ENCODE peak calls at places on chromosome 17, in four cellular contexts. One of them, this sample, is unnamed.

GRCh38 chr17:48825446-48826381 is 5.1 kb upstream of the CALCOCO2 start:
- DNase-seq in GM04503: no peak
- DNase-seq in Peyer's patch: no peak
- DNase-seq in lower leg skin: no peak
- DNase-seq in this sample: no peak

GRCh38 chr17:41687828-41688640 is 651 bp upstream of the EIF1 start:
- DNase-seq in GM04503: no peak
- DNase-seq in Peyer's patch: peak
- DNase-seq in lower leg skin: peak
- DNase-seq in this sample: peak

GRCh38 chr17:17849147-17849820 is 12.5 kb upstream of the SREBF1 start:
- DNase-seq in lower leg skin: peak
- DNase-seq in GM04503: no peak
- DNase-seq in Peyer's patch: peak
- DNase-seq in this sample: peak

GRCh38 chr17:2083613-2084128 is 28.8 kb downstream of the HIC1 start:
- DNase-seq in GM04503: no peak
- DNase-seq in lower leg skin: no peak
- DNase-seq in Peyer's patch: peak
- DNase-seq in this sample: no peak

GRCh38 chr17:47894498-47895253 is 1.4 kb upstream of the SP2 start:
- DNase-seq in Peyer's patch: no peak
- DNase-seq in lower leg skin: no peak
- DNase-seq in GM04503: no peak
- DNase-seq in this sample: no peak

GRCh38 chr17:1590747-1591473 is 28.3 kb upstream of the PITPNA start:
- DNase-seq in GM04503: no peak
- DNase-seq in lower leg skin: no peak
- DNase-seq in Peyer's patch: no peak
- DNase-seq in this sample: no peak

GRCh38 chr17:75346906-75347305 is 57.7 kb upstream of the SLC25A19 start:
- DNase-seq in Peyer's patch: no peak
- DNase-seq in GM04503: no peak
- DNase-seq in lower leg skin: no peak
- DNase-seq in this sample: peak

GRCh38 chr17:59003860-59004259 is 102.8 kb downstream of the TRIM37 start:
- DNase-seq in Peyer's patch: no peak
- DNase-seq in lower leg skin: no peak
- DNase-seq in GM04503: no peak
- DNase-seq in this sample: no peak

GRCh38 chr17:67138392-67138791 is 94.0 kb downstream of the CACNG1 start:
- DNase-seq in GM04503: no peak
- DNase-seq in lower leg skin: no peak
- DNase-seq in Peyer's patch: no peak
- DNase-seq in this sample: no peak